ENCODE peak calls at places on chromosome 15, in five cellular contexts. One of them, this sample, is unnamed.

GRCh38 chr15:100725121-100726069 is 123.0 kb downstream of the ASB7 start:
- DNase-seq in nephron progenitor cell: no peak
- DNase-seq in heart left ventricle: peak
- DNase-seq in Peyer's patch: no peak
- DNase-seq in thyroid gland: no peak
- DNase-seq in this sample: no peak

GRCh38 chr15:38853608-38854007 is 289.0 kb upstream of the RASGRP1 start:
- DNase-seq in thyroid gland: no peak
- DNase-seq in Peyer's patch: no peak
- DNase-seq in nephron progenitor cell: peak
- DNase-seq in heart left ventricle: no peak
- DNase-seq in this sample: peak

GRCh38 chr15:86571873-86572272 is 492.2 kb downstream of the AGBL1 start:
- DNase-seq in thyroid gland: no peak
- DNase-seq in nephron progenitor cell: no peak
- DNase-seq in heart left ventricle: peak
- DNase-seq in Peyer's patch: no peak
- DNase-seq in this sample: no peak

GRCh38 chr15:64858136-64858535 is 16.4 kb downstream of the PLEKHO2 start:
- DNase-seq in heart left ventricle: no peak
- DNase-seq in Peyer's patch: no peak
- DNase-seq in thyroid gland: peak
- DNase-seq in nephron progenitor cell: no peak
- DNase-seq in this sample: no peak

GRCh38 chr15:42707873-42708544 is 28.9 kb downstream of the CDAN1 start:
- DNase-seq in Peyer's patch: no peak
- DNase-seq in heart left ventricle: no peak
- DNase-seq in thyroid gland: no peak
- DNase-seq in nephron progenitor cell: no peak
- DNase-seq in this sample: no peak

GRCh38 chr15:55230051-55230670 is 33.4 kb upstream of the RSL24D1 start:
- DNase-seq in thyroid gland: peak
- DNase-seq in Peyer's patch: no peak
- DNase-seq in heart left ventricle: no peak
- DNase-seq in nephron progenitor cell: no peak
- DNase-seq in this sample: no peak

GRCh38 chr15:99438691-99439523 is 126.9 kb upstream of the MEF2A start:
- DNase-seq in nephron progenitor cell: no peak
- DNase-seq in Peyer's patch: peak
- DNase-seq in heart left ventricle: peak
- DNase-seq in thyroid gland: no peak
- DNase-seq in this sample: no peak

GRCh38 chr15:32124726-32125125 is 94.4 kb downstream of the CHRNA7 start:
- DNase-seq in Peyer's patch: no peak
- DNase-seq in nephron progenitor cell: no peak
- DNase-seq in heart left ventricle: no peak
- DNase-seq in thyroid gland: no peak
- DNase-seq in this sample: no peak

GRCh38 chr15:58460872-58461271 is 29.1 kb downstream of the LIPC start:
- DNase-seq in nephron progenitor cell: no peak
- DNase-seq in Peyer's patch: no peak
- DNase-seq in thyroid gland: no peak
- DNase-seq in heart left ventricle: no peak
- DNase-seq in this sample: no peak

GRCh38 chr15:22839046-22839705 is 710 bp downstream of the NIPA2 start:
- DNase-seq in heart left ventricle: no peak
- DNase-seq in nephron progenitor cell: no peak
- DNase-seq in Peyer's patch: no peak
- DNase-seq in thyroid gland: no peak
- DNase-seq in this sample: no peak

GRCh38 chr15:70504305-70504951 is 258.9 kb downstream of the UACA start:
- DNase-seq in nephron progenitor cell: no peak
- DNase-seq in thyroid gland: peak
- DNase-seq in Peyer's patch: peak
- DNase-seq in heart left ventricle: peak
- DNase-seq in this sample: no peak

GRCh38 chr15:51874751-51875644 is 45.5 kb downstream of the TMOD3 start:
- DNase-seq in nephron progenitor cell: no peak
- DNase-seq in Peyer's patch: peak
- DNase-seq in thyroid gland: no peak
- DNase-seq in heart left ventricle: no peak
- DNase-seq in this sample: no peak

GRCh38 chr15:90143176-90143655 is 40.9 kb upstream of the IDH2 start:
- DNase-seq in thyroid gland: peak
- DNase-seq in nephron progenitor cell: peak
- DNase-seq in heart left ventricle: peak
- DNase-seq in Peyer's patch: peak
- DNase-seq in this sample: peak

GRCh38 chr15:38868326-38869114 is 303.9 kb upstream of the RASGRP1 start:
- DNase-seq in nephron progenitor cell: no peak
- DNase-seq in heart left ventricle: no peak
- DNase-seq in thyroid gland: no peak
- DNase-seq in Peyer's patch: peak
- DNase-seq in this sample: no peak

GRCh38 chr15:40366204-40367037 is 8.4 kb downstream of the DISP2 start:
- DNase-seq in Peyer's patch: no peak
- DNase-seq in heart left ventricle: no peak
- DNase-seq in nephron progenitor cell: no peak
- DNase-seq in thyroid gland: no peak
- DNase-seq in this sample: no peak

GRCh38 chr15:100332231-100332630 is 9.5 kb downstream of the ADAMTS17 start:
- DNase-seq in nephron progenitor cell: no peak
- DNase-seq in heart left ventricle: no peak
- DNase-seq in Peyer's patch: no peak
- DNase-seq in thyroid gland: no peak
- DNase-seq in this sample: no peak

GRCh38 chr15:77014137-77015081 is 19.5 kb downstream of the PSTPIP1 start:
- DNase-seq in heart left ventricle: no peak
- DNase-seq in Peyer's patch: no peak
- DNase-seq in nephron progenitor cell: no peak
- DNase-seq in thyroid gland: no peak
- DNase-seq in this sample: no peak

GRCh38 chr15:101406796-101407195 is 82.7 kb downstream of the PCSK6 start:
- DNase-seq in thyroid gland: no peak
- DNase-seq in heart left ventricle: no peak
- DNase-seq in nephron progenitor cell: no peak
- DNase-seq in Peyer's patch: no peak
- DNase-seq in this sample: no peak

GRCh38 chr15:33955945-33956344 is 12.4 kb upstream of the CHRM5 start:
- DNase-seq in thyroid gland: no peak
- DNase-seq in nephron progenitor cell: no peak
- DNase-seq in heart left ventricle: no peak
- DNase-seq in Peyer's patch: no peak
- DNase-seq in this sample: no peak

GRCh38 chr15:92668086-92668485 is 12.5 kb upstream of the FAM174B start:
- DNase-seq in heart left ventricle: no peak
- DNase-seq in thyroid gland: no peak
- DNase-seq in Peyer's patch: no peak
- DNase-seq in nephron progenitor cell: no peak
- DNase-seq in this sample: no peak

GRCh38 chr15:31216210-31216911 is 110.3 kb upstream of the KLF13 start:
- DNase-seq in nephron progenitor cell: peak
- DNase-seq in heart left ventricle: peak
- DNase-seq in thyroid gland: peak
- DNase-seq in Peyer's patch: peak
- DNase-seq in this sample: peak

GRCh38 chr15:39588531-39589192 is 7.8 kb downstream of the THBS1 start:
- DNase-seq in thyroid gland: no peak
- DNase-seq in heart left ventricle: no peak
- DNase-seq in nephron progenitor cell: no peak
- DNase-seq in Peyer's patch: no peak
- DNase-seq in this sample: no peak

GRCh38 chr15:82810061-82810862 is 834 bp downstream of the WHAMM start:
- DNase-seq in Peyer's patch: peak
- DNase-seq in heart left ventricle: peak
- DNase-seq in thyroid gland: peak
- DNase-seq in nephron progenitor cell: peak
- DNase-seq in this sample: peak

GRCh38 chr15:50182233-50183013 is 427 bp downstream of the SLC27A2 start:
- DNase-seq in Peyer's patch: peak
- DNase-seq in thyroid gland: peak
- DNase-seq in nephron progenitor cell: peak
- DNase-seq in heart left ventricle: no peak
- DNase-seq in this sample: peak
- TF ChIP-seq CTCF in Peyer's patch: no peak
- TF ChIP-seq CTCF in thyroid gland: no peak
- TF ChIP-seq CTCF in nephron progenitor cell: no peak
- TF ChIP-seq CTCF in heart left ventricle: no peak
- TF ChIP-seq CTCF in this sample: no peak

GRCh38 chr15:28017423-28017924 is 81.6 kb downstream of the OCA2 start:
- DNase-seq in nephron progenitor cell: no peak
- DNase-seq in heart left ventricle: no peak
- DNase-seq in thyroid gland: no peak
- DNase-seq in Peyer's patch: peak
- DNase-seq in this sample: no peak
- TF ChIP-seq CTCF in nephron progenitor cell: no peak
- TF ChIP-seq CTCF in heart left ventricle: no peak
- TF ChIP-seq CTCF in thyroid gland: no peak
- TF ChIP-seq CTCF in Peyer's patch: no peak
- TF ChIP-seq CTCF in this sample: peak

GRCh38 chr15:69303337-69304175 is 4.8 kb downstream of the PAQR5 start:
- DNase-seq in heart left ventricle: no peak
- DNase-seq in nephron progenitor cell: no peak
- DNase-seq in thyroid gland: no peak
- DNase-seq in Peyer's patch: no peak
- DNase-seq in this sample: no peak
- TF ChIP-seq CTCF in heart left ventricle: peak
- TF ChIP-seq CTCF in nephron progenitor cell: no peak
- TF ChIP-seq CTCF in thyroid gland: no peak
- TF ChIP-seq CTCF in Peyer's patch: no peak
- TF ChIP-seq CTCF in this sample: peak

DNA sequence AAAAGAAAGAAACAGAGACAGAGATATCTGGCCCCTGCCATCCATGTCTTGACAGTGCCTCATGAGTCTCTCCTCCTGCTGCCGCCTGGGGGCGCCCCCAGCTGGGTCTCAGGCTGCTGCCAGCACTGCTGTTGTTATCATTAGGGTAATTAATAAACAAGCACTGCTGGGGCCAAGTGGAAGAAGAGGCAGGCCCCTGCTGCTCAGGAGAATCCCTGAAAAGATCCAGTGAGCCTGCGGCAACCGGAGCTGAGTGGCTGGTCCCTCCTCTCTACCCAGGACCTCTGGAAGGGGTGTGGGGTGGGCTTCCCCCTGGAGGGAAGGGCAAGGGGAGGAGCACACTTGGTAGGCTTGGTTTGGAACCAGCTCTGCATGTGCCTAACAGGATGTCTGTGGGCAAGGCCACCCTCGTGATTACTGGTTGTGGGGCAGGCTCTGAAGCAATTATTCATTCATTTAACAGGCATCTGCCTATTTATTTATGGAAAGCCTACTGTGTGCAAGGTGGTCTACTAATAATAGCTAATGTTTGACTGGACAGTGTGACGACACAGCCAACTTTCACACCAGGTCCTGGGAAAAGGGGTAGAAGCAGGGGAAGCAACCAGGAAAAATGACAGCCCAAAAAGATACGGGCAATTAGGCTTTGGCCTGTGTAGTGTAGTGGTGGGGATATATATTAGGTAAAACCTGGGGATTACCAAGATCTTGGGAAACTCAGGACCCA is 1.2 kb upstream of the TYRO3 start:
- DNase-seq in thyroid gland: peak
- DNase-seq in heart left ventricle: peak
- DNase-seq in nephron progenitor cell: peak
- DNase-seq in Peyer's patch: peak
- DNase-seq in this sample: peak
- TF ChIP-seq CTCF in thyroid gland: peak
- TF ChIP-seq CTCF in heart left ventricle: peak
- TF ChIP-seq CTCF in nephron progenitor cell: peak
- TF ChIP-seq CTCF in Peyer's patch: no peak
- TF ChIP-seq CTCF in this sample: peak

GRCh38 chr15:79450648-79451047 is 18.5 kb downstream of the MINAR1 start:
- DNase-seq in Peyer's patch: no peak
- DNase-seq in heart left ventricle: no peak
- DNase-seq in nephron progenitor cell: no peak
- DNase-seq in thyroid gland: no peak
- DNase-seq in this sample: no peak
- TF ChIP-seq CTCF in Peyer's patch: no peak
- TF ChIP-seq CTCF in heart left ventricle: no peak
- TF ChIP-seq CTCF in nephron progenitor cell: no peak
- TF ChIP-seq CTCF in thyroid gland: no peak
- TF ChIP-seq CTCF in this sample: peak

GRCh38 chr15:63056843-63057242 is 14.3 kb downstream of the TPM1 start:
- DNase-seq in thyroid gland: peak
- DNase-seq in heart left ventricle: peak
- DNase-seq in nephron progenitor cell: no peak
- DNase-seq in Peyer's patch: peak
- DNase-seq in this sample: no peak
- TF ChIP-seq CTCF in thyroid gland: no peak
- TF ChIP-seq CTCF in heart left ventricle: no peak
- TF ChIP-seq CTCF in nephron progenitor cell: no peak
- TF ChIP-seq CTCF in Peyer's patch: no peak
- TF ChIP-seq CTCF in this sample: no peak

DNA sequence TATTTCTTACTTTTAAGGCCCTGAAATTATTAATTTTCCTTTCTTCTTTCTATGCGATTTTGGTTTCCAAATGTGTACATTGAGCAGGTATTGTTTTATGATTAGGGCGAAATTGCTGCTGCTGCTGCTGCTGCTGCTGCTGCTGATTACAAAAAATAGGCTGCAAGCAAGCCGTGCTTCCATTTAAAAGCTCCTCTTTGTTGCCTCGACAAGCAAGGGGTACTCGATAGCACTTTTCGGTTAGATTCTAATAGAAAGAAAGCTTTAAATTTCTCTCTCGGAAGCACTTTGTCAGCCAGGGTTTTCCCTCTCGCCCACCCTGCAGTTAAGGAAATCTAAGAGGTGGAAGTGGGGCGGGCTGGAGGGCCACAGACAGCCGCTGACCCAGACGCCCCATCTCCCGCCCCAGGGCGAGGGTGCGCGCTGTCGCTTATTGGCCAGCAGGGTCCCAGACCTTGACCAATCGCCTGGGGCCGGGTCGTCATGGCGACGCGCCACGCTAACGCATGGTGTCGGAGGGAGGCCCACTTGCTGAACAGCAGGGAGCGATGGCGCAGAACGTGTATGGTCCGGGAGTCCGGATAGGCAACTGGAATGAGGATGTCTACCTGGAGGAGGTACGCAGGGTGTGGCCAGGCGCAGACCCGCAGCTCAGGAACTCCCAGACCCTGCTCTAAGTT is at the start of gene CFAP161:
- DNase-seq in Peyer's patch: peak
- DNase-seq in nephron progenitor cell: peak
- DNase-seq in heart left ventricle: peak
- DNase-seq in thyroid gland: peak
- DNase-seq in this sample: peak
- TF ChIP-seq CTCF in Peyer's patch: no peak
- TF ChIP-seq CTCF in nephron progenitor cell: no peak
- TF ChIP-seq CTCF in heart left ventricle: no peak
- TF ChIP-seq CTCF in thyroid gland: no peak
- TF ChIP-seq CTCF in this sample: no peak